ENCODE peak calls at places on chromosomes 1 and 21, in eight cellular contexts. One of them, this sample, is unnamed.

GRCh38 chr21:29248124-29248523 is 50.6 kb upstream of the BACH1 start:
- DNase-seq in stimulated activated naive CD4-positive, alpha-beta T cell treated with Interleukin-2 at 50 U/mL for 16 hours: no peak
- DNase-seq in hypothalamus: no peak
- DNase-seq in activated gamma-delta T cell: no peak
- DNase-seq in H7: no peak
- DNase-seq in activated T-helper 1 cell treated with anti-CD3 and anti-CD28 coated beads, Interleukin-2, amount 50 U/mL, for 16 hours: no peak
- DNase-seq in NCI-H2081 treated with DMSO at 0.1 percent for 48 hours: no peak
- DNase-seq in HEK293T: no peak
- DNase-seq in this sample: no peak

GRCh38 chr1:14926214-14926613 is 227.3 kb upstream of the TMEM51 start:
- DNase-seq in stimulated activated naive CD4-positive, alpha-beta T cell treated with Interleukin-2 at 50 U/mL for 16 hours: no peak
- DNase-seq in hypothalamus: no peak
- DNase-seq in activated gamma-delta T cell: no peak
- DNase-seq in H7: no peak
- DNase-seq in activated T-helper 1 cell treated with anti-CD3 and anti-CD28 coated beads, Interleukin-2, amount 50 U/mL, for 16 hours: no peak
- DNase-seq in NCI-H2081 treated with DMSO at 0.1 percent for 48 hours: no peak
- DNase-seq in HEK293T: no peak
- DNase-seq in this sample: no peak

GRCh38 chr1:160605792-160606520 is 26.7 kb upstream of the CD84 start:
- DNase-seq in stimulated activated naive CD4-positive, alpha-beta T cell treated with Interleukin-2 at 50 U/mL for 16 hours: no peak
- DNase-seq in hypothalamus: no peak
- DNase-seq in activated gamma-delta T cell: no peak
- DNase-seq in H7: no peak
- DNase-seq in activated T-helper 1 cell treated with anti-CD3 and anti-CD28 coated beads, Interleukin-2, amount 50 U/mL, for 16 hours: no peak
- DNase-seq in NCI-H2081 treated with DMSO at 0.1 percent for 48 hours: no peak
- DNase-seq in HEK293T: no peak
- DNase-seq in this sample: peak

GRCh38 chr1:95154096-95154495 is 36.9 kb downstream of the TLCD4 start:
- DNase-seq in stimulated activated naive CD4-positive, alpha-beta T cell treated with Interleukin-2 at 50 U/mL for 16 hours: no peak
- DNase-seq in hypothalamus: no peak
- DNase-seq in activated gamma-delta T cell: no peak
- DNase-seq in H7: no peak
- DNase-seq in activated T-helper 1 cell treated with anti-CD3 and anti-CD28 coated beads, Interleukin-2, amount 50 U/mL, for 16 hours: no peak
- DNase-seq in NCI-H2081 treated with DMSO at 0.1 percent for 48 hours: no peak
- DNase-seq in HEK293T: no peak
- DNase-seq in this sample: no peak

GRCh38 chr1:114504023-114504422 is 7.0 kb downstream of the TRIM33 start:
- DNase-seq in stimulated activated naive CD4-positive, alpha-beta T cell treated with Interleukin-2 at 50 U/mL for 16 hours: no peak
- DNase-seq in hypothalamus: no peak
- DNase-seq in activated gamma-delta T cell: no peak
- DNase-seq in H7: no peak
- DNase-seq in activated T-helper 1 cell treated with anti-CD3 and anti-CD28 coated beads, Interleukin-2, amount 50 U/mL, for 16 hours: no peak
- DNase-seq in NCI-H2081 treated with DMSO at 0.1 percent for 48 hours: no peak
- DNase-seq in HEK293T: no peak
- DNase-seq in this sample: no peak

GRCh38 chr1:90414201-90414600 is 302.9 kb downstream of the BARHL2 start:
- DNase-seq in stimulated activated naive CD4-positive, alpha-beta T cell treated with Interleukin-2 at 50 U/mL for 16 hours: no peak
- DNase-seq in hypothalamus: peak
- DNase-seq in activated gamma-delta T cell: no peak
- DNase-seq in H7: no peak
- DNase-seq in activated T-helper 1 cell treated with anti-CD3 and anti-CD28 coated beads, Interleukin-2, amount 50 U/mL, for 16 hours: no peak
- DNase-seq in NCI-H2081 treated with DMSO at 0.1 percent for 48 hours: no peak
- DNase-seq in HEK293T: no peak
- DNase-seq in this sample: no peak

GRCh38 chr1:40783001-40783905 is at the start of gene KCNQ4:
- DNase-seq in stimulated activated naive CD4-positive, alpha-beta T cell treated with Interleukin-2 at 50 U/mL for 16 hours: no peak
- DNase-seq in hypothalamus: no peak
- DNase-seq in activated gamma-delta T cell: no peak
- DNase-seq in H7: peak
- DNase-seq in activated T-helper 1 cell treated with anti-CD3 and anti-CD28 coated beads, Interleukin-2, amount 50 U/mL, for 16 hours: no peak
- DNase-seq in NCI-H2081 treated with DMSO at 0.1 percent for 48 hours: no peak
- DNase-seq in HEK293T: peak
- DNase-seq in this sample: no peak

GRCh38 chr21:35509004-35509704 is 460.1 kb upstream of the RUNX1 start:
- DNase-seq in stimulated activated naive CD4-positive, alpha-beta T cell treated with Interleukin-2 at 50 U/mL for 16 hours: no peak
- DNase-seq in hypothalamus: no peak
- DNase-seq in activated gamma-delta T cell: no peak
- DNase-seq in H7: no peak
- DNase-seq in activated T-helper 1 cell treated with anti-CD3 and anti-CD28 coated beads, Interleukin-2, amount 50 U/mL, for 16 hours: no peak
- DNase-seq in NCI-H2081 treated with DMSO at 0.1 percent for 48 hours: no peak
- DNase-seq in HEK293T: no peak
- DNase-seq in this sample: no peak

This sample was measured in NAMALWA.